ENCODE peak calls at places on chromosome 19, in six cellular contexts. One of them, this sample, is unnamed.

GRCh38 chr19:55615553-55616394 is 8.6 kb downstream of the ZNF784 start:
- DNase-seq in SW 1271: no peak
- DNase-seq in H1: no peak
- DNase-seq in amniotic stem cell: no peak
- DNase-seq in anterior cingulate cortex: no peak
- DNase-seq in stimulated activated CD4-positive, alpha-beta T cell treated with anti-CD3 and anti-CD28 coated beads, Interleukin-2, amount 100 ng/mL, for 4 hours: no peak
- DNase-seq in this sample: no peak

GRCh38 chr19:5477451-5478215 is 22.4 kb downstream of the ZNRF4 start:
- DNase-seq in H1: no peak
- DNase-seq in anterior cingulate cortex: no peak
- DNase-seq in stimulated activated CD4-positive, alpha-beta T cell treated with anti-CD3 and anti-CD28 coated beads, Interleukin-2, amount 100 ng/mL, for 4 hours: no peak
- DNase-seq in SW 1271: no peak
- DNase-seq in amniotic stem cell: no peak
- DNase-seq in this sample: no peak

GRCh38 chr19:5292453-5292842 is 48.2 kb downstream of the PTPRS start:
- DNase-seq in amniotic stem cell: no peak
- DNase-seq in H1: no peak
- DNase-seq in anterior cingulate cortex: no peak
- DNase-seq in SW 1271: no peak
- DNase-seq in stimulated activated CD4-positive, alpha-beta T cell treated with anti-CD3 and anti-CD28 coated beads, Interleukin-2, amount 100 ng/mL, for 4 hours: peak
- DNase-seq in this sample: no peak

GRCh38 chr19:30444253-30444671 is 72.1 kb downstream of the ZNF536 start:
- DNase-seq in stimulated activated CD4-positive, alpha-beta T cell treated with anti-CD3 and anti-CD28 coated beads, Interleukin-2, amount 100 ng/mL, for 4 hours: no peak
- DNase-seq in SW 1271: no peak
- DNase-seq in amniotic stem cell: no peak
- DNase-seq in anterior cingulate cortex: no peak
- DNase-seq in H1: no peak
- DNase-seq in this sample: no peak

GRCh38 chr19:3537101-3537437 is 1.9 kb upstream of the TEKTIP1 start:
- DNase-seq in H1: no peak
- DNase-seq in anterior cingulate cortex: no peak
- DNase-seq in stimulated activated CD4-positive, alpha-beta T cell treated with anti-CD3 and anti-CD28 coated beads, Interleukin-2, amount 100 ng/mL, for 4 hours: no peak
- DNase-seq in SW 1271: no peak
- DNase-seq in amniotic stem cell: no peak
- DNase-seq in this sample: no peak

GRCh38 chr19:38784224-38784623 is 4.8 kb upstream of the LGALS7B start:
- DNase-seq in amniotic stem cell: no peak
- DNase-seq in anterior cingulate cortex: no peak
- DNase-seq in H1: no peak
- DNase-seq in SW 1271: no peak
- DNase-seq in stimulated activated CD4-positive, alpha-beta T cell treated with anti-CD3 and anti-CD28 coated beads, Interleukin-2, amount 100 ng/mL, for 4 hours: no peak
- DNase-seq in this sample: no peak

GRCh38 chr19:2270157-2270571 is 11.8 kb downstream of the PEAK3 start:
- DNase-seq in amniotic stem cell: no peak
- DNase-seq in stimulated activated CD4-positive, alpha-beta T cell treated with anti-CD3 and anti-CD28 coated beads, Interleukin-2, amount 100 ng/mL, for 4 hours: no peak
- DNase-seq in SW 1271: no peak
- DNase-seq in anterior cingulate cortex: no peak
- DNase-seq in H1: no peak
- DNase-seq in this sample: no peak

GRCh38 chr19:50486823-50487515 is 10.3 kb upstream of the GARIN5A start:
- DNase-seq in H1: peak
- DNase-seq in amniotic stem cell: no peak
- DNase-seq in anterior cingulate cortex: no peak
- DNase-seq in SW 1271: peak
- DNase-seq in stimulated activated CD4-positive, alpha-beta T cell treated with anti-CD3 and anti-CD28 coated beads, Interleukin-2, amount 100 ng/mL, for 4 hours: peak
- DNase-seq in this sample: no peak

GRCh38 chr19:8421484-8422461 is 8.7 kb downstream of the MARCHF2 start:
- DNase-seq in anterior cingulate cortex: no peak
- DNase-seq in SW 1271: no peak
- DNase-seq in stimulated activated CD4-positive, alpha-beta T cell treated with anti-CD3 and anti-CD28 coated beads, Interleukin-2, amount 100 ng/mL, for 4 hours: no peak
- DNase-seq in amniotic stem cell: no peak
- DNase-seq in H1: no peak
- DNase-seq in this sample: no peak

GRCh38 chr19:19416280-19416679 is 10.8 kb downstream of the GATAD2A start:
- DNase-seq in amniotic stem cell: no peak
- DNase-seq in stimulated activated CD4-positive, alpha-beta T cell treated with anti-CD3 and anti-CD28 coated beads, Interleukin-2, amount 100 ng/mL, for 4 hours: no peak
- DNase-seq in anterior cingulate cortex: no peak
- DNase-seq in SW 1271: no peak
- DNase-seq in H1: no peak
- DNase-seq in this sample: no peak

GRCh38 chr19:56919308-56919995 is 78.9 kb upstream of the PEG3 start:
- DNase-seq in amniotic stem cell: no peak
- DNase-seq in SW 1271: no peak
- DNase-seq in stimulated activated CD4-positive, alpha-beta T cell treated with anti-CD3 and anti-CD28 coated beads, Interleukin-2, amount 100 ng/mL, for 4 hours: no peak
- DNase-seq in H1: no peak
- DNase-seq in anterior cingulate cortex: no peak
- DNase-seq in this sample: no peak

GRCh38 chr19:18915639-18916038 is 3.5 kb downstream of the COPE start:
- DNase-seq in H1: no peak
- DNase-seq in anterior cingulate cortex: peak
- DNase-seq in amniotic stem cell: no peak
- DNase-seq in stimulated activated CD4-positive, alpha-beta T cell treated with anti-CD3 and anti-CD28 coated beads, Interleukin-2, amount 100 ng/mL, for 4 hours: no peak
- DNase-seq in SW 1271: peak
- DNase-seq in this sample: no peak

GRCh38 chr19:47353307-47353712 is 4.2 kb downstream of the DHX34 start:
- DNase-seq in SW 1271: no peak
- DNase-seq in amniotic stem cell: no peak
- DNase-seq in anterior cingulate cortex: no peak
- DNase-seq in stimulated activated CD4-positive, alpha-beta T cell treated with anti-CD3 and anti-CD28 coated beads, Interleukin-2, amount 100 ng/mL, for 4 hours: no peak
- DNase-seq in H1: no peak
- DNase-seq in this sample: no peak